ENCODE peak calls at places on chromosomes 7 and 10, in nine cellular contexts. One of them, this sample, is unnamed.

GRCh38 chr7:26990268-26990667 is 105.5 kb downstream of the HOXA1 start:
- DNase-seq in left cardiac atrium: no peak
- DNase-seq in pons: no peak
- DNase-seq in WTC11: no peak
- DNase-seq in Calu3: no peak
- DNase-seq in GM18507: no peak
- DNase-seq in stimulated activated CD4-positive, alpha-beta T cell treated with anti-CD3 and anti-CD28 coated beads, Interleukin-15, amount 100 ng/mL, for 1 hour: no peak
- DNase-seq in NCI-H524: no peak
- DNase-seq in cardiac fibroblast: no peak
- DNase-seq in this sample: no peak

GRCh38 chr7:148729984-148730733 is 31.5 kb downstream of the CUL1 start:
- DNase-seq in left cardiac atrium: no peak
- DNase-seq in pons: no peak
- DNase-seq in WTC11: no peak
- DNase-seq in Calu3: no peak
- DNase-seq in GM18507: no peak
- DNase-seq in stimulated activated CD4-positive, alpha-beta T cell treated with anti-CD3 and anti-CD28 coated beads, Interleukin-15, amount 100 ng/mL, for 1 hour: no peak
- DNase-seq in NCI-H524: no peak
- DNase-seq in cardiac fibroblast: peak
- DNase-seq in this sample: no peak

GRCh38 chr10:51300617-51301350 is 226.5 kb downstream of the PRKG1 start:
- DNase-seq in left cardiac atrium: no peak
- DNase-seq in pons: peak
- DNase-seq in WTC11: no peak
- DNase-seq in Calu3: no peak
- DNase-seq in GM18507: no peak
- DNase-seq in stimulated activated CD4-positive, alpha-beta T cell treated with anti-CD3 and anti-CD28 coated beads, Interleukin-15, amount 100 ng/mL, for 1 hour: no peak
- DNase-seq in NCI-H524: no peak
- DNase-seq in cardiac fibroblast: no peak
- DNase-seq in this sample: no peak

GRCh38 chr10:113126506-113127192 is 176.6 kb downstream of the TCF7L2 start:
- DNase-seq in left cardiac atrium: peak
- DNase-seq in pons: peak
- DNase-seq in WTC11: peak
- DNase-seq in Calu3: peak
- DNase-seq in GM18507: peak
- DNase-seq in stimulated activated CD4-positive, alpha-beta T cell treated with anti-CD3 and anti-CD28 coated beads, Interleukin-15, amount 100 ng/mL, for 1 hour: no peak
- DNase-seq in NCI-H524: no peak
- DNase-seq in cardiac fibroblast: peak
- DNase-seq in this sample: peak

GRCh38 chr10:44171765-44172164 is 213.1 kb downstream of the CXCL12 start:
- DNase-seq in left cardiac atrium: no peak
- DNase-seq in pons: no peak
- DNase-seq in WTC11: no peak
- DNase-seq in Calu3: no peak
- DNase-seq in GM18507: no peak
- DNase-seq in stimulated activated CD4-positive, alpha-beta T cell treated with anti-CD3 and anti-CD28 coated beads, Interleukin-15, amount 100 ng/mL, for 1 hour: no peak
- DNase-seq in NCI-H524: no peak
- DNase-seq in cardiac fibroblast: no peak
- DNase-seq in this sample: no peak

GRCh38 chr10:114694062-114694461 is 36.0 kb upstream of the ABLIM1 start:
- DNase-seq in left cardiac atrium: no peak
- DNase-seq in pons: no peak
- DNase-seq in WTC11: no peak
- DNase-seq in Calu3: no peak
- DNase-seq in GM18507: no peak
- DNase-seq in stimulated activated CD4-positive, alpha-beta T cell treated with anti-CD3 and anti-CD28 coated beads, Interleukin-15, amount 100 ng/mL, for 1 hour: no peak
- DNase-seq in NCI-H524: no peak
- DNase-seq in cardiac fibroblast: no peak
- DNase-seq in this sample: no peak

GRCh38 chr10:3928569-3928968 is 143.6 kb upstream of the KLF6 start:
- DNase-seq in left cardiac atrium: no peak
- DNase-seq in pons: no peak
- DNase-seq in WTC11: no peak
- DNase-seq in Calu3: no peak
- DNase-seq in GM18507: no peak
- DNase-seq in stimulated activated CD4-positive, alpha-beta T cell treated with anti-CD3 and anti-CD28 coated beads, Interleukin-15, amount 100 ng/mL, for 1 hour: no peak
- DNase-seq in NCI-H524: no peak
- DNase-seq in cardiac fibroblast: no peak
- DNase-seq in this sample: no peak

GRCh38 chr7:141731476-141732149 is 6.5 kb upstream of the SSBP1 start:
- DNase-seq in left cardiac atrium: no peak
- DNase-seq in pons: peak
- DNase-seq in WTC11: peak
- DNase-seq in Calu3: no peak
- DNase-seq in GM18507: no peak
- DNase-seq in stimulated activated CD4-positive, alpha-beta T cell treated with anti-CD3 and anti-CD28 coated beads, Interleukin-15, amount 100 ng/mL, for 1 hour: no peak
- DNase-seq in NCI-H524: no peak
- DNase-seq in cardiac fibroblast: no peak
- DNase-seq in this sample: no peak

GRCh38 chr7:79598351-79598750 is 144.9 kb upstream of the MAGI2 start:
- DNase-seq in left cardiac atrium: no peak
- DNase-seq in pons: no peak
- DNase-seq in WTC11: no peak
- DNase-seq in Calu3: no peak
- DNase-seq in GM18507: no peak
- DNase-seq in stimulated activated CD4-positive, alpha-beta T cell treated with anti-CD3 and anti-CD28 coated beads, Interleukin-15, amount 100 ng/mL, for 1 hour: no peak
- DNase-seq in NCI-H524: no peak
- DNase-seq in cardiac fibroblast: no peak
- DNase-seq in this sample: no peak

GRCh38 chr7:27098493-27099223 is 2.9 kb upstream of the HOXA1 start:
- DNase-seq in left cardiac atrium: no peak
- DNase-seq in pons: no peak
- DNase-seq in WTC11: no peak
- DNase-seq in Calu3: peak
- DNase-seq in GM18507: no peak
- DNase-seq in stimulated activated CD4-positive, alpha-beta T cell treated with anti-CD3 and anti-CD28 coated beads, Interleukin-15, amount 100 ng/mL, for 1 hour: no peak
- DNase-seq in NCI-H524: no peak
- DNase-seq in cardiac fibroblast: no peak
- DNase-seq in this sample: peak